ENCODE peak calls at places on chromosomes 16 and 17, in four cellular contexts. One of them, this sample, is unnamed.

GRCh38 chr17:46193246-46193625 is at the start of gene KANSL1:
- DNase-seq in GM12878: no peak
- DNase-seq in GM12891: peak
- DNase-seq in K562: peak
- DNase-seq in this sample: peak

GRCh38 chr16:31477220-31478216 is 5.4 kb upstream of the SLC5A2 start:
- DNase-seq in GM12891: peak
- DNase-seq in K562: peak
- DNase-seq in GM12878: no peak
- DNase-seq in this sample: no peak

GRCh38 chr17:79263191-79263590 is 188.6 kb downstream of the ENGASE start:
- DNase-seq in GM12878: no peak
- DNase-seq in K562: no peak
- DNase-seq in GM12891: no peak
- DNase-seq in this sample: no peak

GRCh38 chr17:47882247-47882646 is 13.8 kb upstream of the SP2 start:
- DNase-seq in GM12878: no peak
- DNase-seq in K562: no peak
- DNase-seq in GM12891: no peak
- DNase-seq in this sample: no peak

GRCh38 chr17:81046131-81046769 is 11.3 kb downstream of the BAIAP2 start:
- DNase-seq in K562: no peak
- DNase-seq in GM12878: no peak
- DNase-seq in GM12891: no peak
- DNase-seq in this sample: no peak

GRCh38 chr16:81466351-81466960 is 21.8 kb downstream of the CMIP start:
- DNase-seq in K562: no peak
- DNase-seq in GM12878: no peak
- DNase-seq in GM12891: no peak
- DNase-seq in this sample: no peak

GRCh38 chr17:81448442-81448841 is 53.2 kb downstream of the BAHCC1 start:
- DNase-seq in K562: no peak
- DNase-seq in GM12878: no peak
- DNase-seq in GM12891: no peak
- DNase-seq in this sample: no peak

GRCh38 chr16:83513006-83513755 is 294.6 kb upstream of the HSBP1 start:
- DNase-seq in K562: no peak
- DNase-seq in GM12891: no peak
- DNase-seq in GM12878: no peak
- DNase-seq in this sample: no peak

GRCh38 chr17:50564916-50565315 is 4.4 kb downstream of the CACNA1G start:
- DNase-seq in K562: no peak
- DNase-seq in GM12891: no peak
- DNase-seq in GM12878: no peak
- DNase-seq in this sample: peak

GRCh38 chr16:57761301-57761700 is 25.7 kb downstream of the KATNB1 start:
- DNase-seq in GM12878: no peak
- DNase-seq in GM12891: no peak
- DNase-seq in K562: no peak
- DNase-seq in this sample: no peak
- TF ChIP-seq SPI1 in GM12878: no peak
- TF ChIP-seq SPI1 in GM12891: no peak
- TF ChIP-seq SPI1 in K562: no peak
- TF ChIP-seq SPI1 in this sample: no peak

GRCh38 chr17:10029129-10029528 is 124.1 kb upstream of the RCVRN start:
- DNase-seq in GM12878: no peak
- DNase-seq in K562: no peak
- DNase-seq in GM12891: no peak
- DNase-seq in this sample: no peak

GRCh38 chr17:10032142-10032541 is 127.1 kb upstream of the RCVRN start:
- DNase-seq in GM12878: no peak
- DNase-seq in K562: no peak
- DNase-seq in GM12891: no peak
- DNase-seq in this sample: no peak

GRCh38 chr17:10033449-10033848 is 128.4 kb upstream of the RCVRN start:
- DNase-seq in GM12878: no peak
- DNase-seq in GM12891: no peak
- DNase-seq in K562: no peak
- DNase-seq in this sample: no peak

GRCh38 chr17:10031606-10032005 is 126.5 kb upstream of the RCVRN start:
- DNase-seq in K562: no peak
- DNase-seq in GM12878: no peak
- DNase-seq in GM12891: no peak
- DNase-seq in this sample: no peak

GRCh38 chr17:10031102-10031501 is 126.0 kb upstream of the RCVRN start:
- DNase-seq in GM12891: no peak
- DNase-seq in K562: no peak
- DNase-seq in GM12878: no peak
- DNase-seq in this sample: no peak
- TF ChIP-seq SPI1 in GM12891: no peak
- TF ChIP-seq SPI1 in K562: no peak
- TF ChIP-seq SPI1 in GM12878: no peak
- TF ChIP-seq SPI1 in this sample: no peak

DNA sequence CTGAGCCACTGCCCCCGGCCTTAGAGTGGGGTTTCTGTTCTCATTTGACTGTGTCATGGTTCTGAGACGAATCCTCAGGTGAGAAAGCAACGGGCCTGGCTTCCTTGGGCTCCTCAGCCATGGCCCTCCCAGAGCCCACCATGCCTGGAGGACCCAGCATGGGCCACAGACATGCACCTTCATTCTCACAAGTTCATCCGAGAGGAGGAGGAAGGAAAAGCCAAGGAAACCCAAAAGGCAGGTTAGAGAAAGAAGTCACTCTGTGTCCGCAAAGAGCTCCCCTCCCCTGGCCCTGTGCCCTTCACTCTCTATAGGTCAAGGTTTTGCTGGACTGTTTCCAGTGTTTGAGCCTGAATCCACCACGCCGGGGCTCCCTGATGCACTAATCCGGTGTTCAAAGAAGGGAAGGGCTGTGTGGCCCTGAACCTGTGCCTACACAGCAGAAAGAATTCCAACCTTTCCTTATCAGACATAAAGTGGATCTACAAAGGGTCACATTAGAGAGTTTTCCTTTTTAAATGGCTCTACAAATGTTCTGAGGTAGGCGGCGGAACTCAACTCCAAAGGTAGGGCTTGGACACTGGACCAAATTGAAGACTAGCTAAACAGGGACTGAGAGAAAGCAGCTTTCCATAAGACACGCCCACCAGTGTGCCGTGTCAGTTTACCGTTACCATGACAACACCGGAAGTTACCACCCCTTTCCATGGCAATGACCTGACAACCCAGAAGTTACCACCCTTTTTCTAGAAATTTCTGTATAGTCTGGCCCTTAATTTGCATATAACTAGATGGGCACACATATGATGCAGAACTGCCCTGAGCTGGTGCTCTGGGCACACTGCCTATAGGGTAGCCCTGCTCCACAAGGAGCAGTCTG is 15.9 kb upstream of the PECAM1 start:
- DNase-seq in GM12891: no peak
- DNase-seq in K562: peak
- DNase-seq in GM12878: no peak
- DNase-seq in this sample: peak
- TF ChIP-seq SPI1 in GM12891: no peak
- TF ChIP-seq SPI1 in K562: no peak
- TF ChIP-seq SPI1 in GM12878: no peak
- TF ChIP-seq SPI1 in this sample: no peak

DNA sequence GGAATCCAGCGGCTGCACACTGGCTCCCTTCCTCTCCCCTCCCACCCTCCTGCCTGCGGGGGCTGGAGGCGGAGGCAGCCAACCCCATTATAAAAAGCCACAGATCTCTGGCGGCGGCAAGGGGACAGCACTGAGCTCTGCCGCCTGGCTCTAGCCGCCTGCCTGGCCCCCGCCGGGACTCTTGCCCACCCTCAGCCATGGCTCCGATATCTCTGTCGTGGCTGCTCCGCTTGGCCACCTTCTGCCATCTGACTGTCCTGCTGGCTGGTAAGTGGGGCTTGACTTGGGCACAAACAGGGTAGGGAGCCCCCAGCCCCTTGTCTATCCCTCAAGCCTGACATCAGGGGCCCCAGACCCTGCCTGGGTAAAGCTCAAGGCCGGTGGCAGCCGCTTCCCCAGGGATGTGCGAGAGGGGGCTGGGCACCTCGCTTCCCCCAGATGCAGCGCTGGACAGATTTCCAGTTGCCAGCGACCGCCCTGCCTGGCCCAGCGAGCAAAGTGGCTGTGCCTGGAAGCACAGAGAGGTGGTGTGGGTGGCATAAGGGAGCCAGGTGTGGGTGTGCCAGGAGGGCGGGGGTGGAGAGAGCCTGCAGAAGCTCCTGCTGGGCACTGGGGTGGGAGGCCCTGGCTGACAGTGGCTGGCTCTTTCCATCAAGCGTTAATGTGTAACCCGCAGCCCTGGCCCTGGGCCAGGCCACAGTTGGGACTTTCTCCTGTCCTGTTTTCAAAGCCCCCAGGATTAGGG is at the start of gene CX3CL1:
- DNase-seq in GM12878: no peak
- DNase-seq in K562: no peak
- DNase-seq in GM12891: no peak
- DNase-seq in this sample: no peak
- TF ChIP-seq SPI1 in GM12878: no peak
- TF ChIP-seq SPI1 in K562: no peak
- TF ChIP-seq SPI1 in GM12891: no peak
- TF ChIP-seq SPI1 in this sample: no peak

GRCh38 chr16:62965831-62966230 is 929.6 kb upstream of the CDH8 start:
- DNase-seq in GM12891: no peak
- DNase-seq in GM12878: no peak
- DNase-seq in K562: no peak
- DNase-seq in this sample: no peak

GRCh38 chr16:62967606-62968005 is 931.4 kb upstream of the CDH8 start:
- DNase-seq in GM12891: no peak
- DNase-seq in K562: no peak
- DNase-seq in GM12878: no peak
- DNase-seq in this sample: no peak

GRCh38 chr16:62963846-62964245 is 927.6 kb upstream of the CDH8 start:
- DNase-seq in GM12891: no peak
- DNase-seq in K562: no peak
- DNase-seq in GM12878: no peak
- DNase-seq in this sample: no peak

DNA sequence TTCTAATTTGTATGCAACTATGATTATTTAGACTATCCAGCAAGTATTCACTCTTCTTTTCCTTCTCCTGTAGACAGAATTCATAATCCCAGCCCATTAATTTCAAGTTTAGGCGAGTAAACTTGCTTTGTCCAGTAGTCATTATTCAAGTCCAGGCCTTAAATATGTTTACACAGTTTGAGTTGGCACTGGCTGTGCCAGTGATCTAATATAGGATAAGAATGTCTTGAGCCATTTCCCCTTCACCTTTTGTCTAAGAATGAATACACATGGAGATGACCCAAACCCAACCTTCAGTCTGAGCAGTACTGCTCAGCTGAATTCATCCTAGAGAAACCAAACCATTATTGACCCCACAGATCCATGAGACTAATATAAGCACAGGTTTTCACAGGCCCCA is 930.4 kb upstream of the CDH8 start:
- DNase-seq in GM12891: no peak
- DNase-seq in GM12878: no peak
- DNase-seq in K562: no peak
- DNase-seq in this sample: no peak
- TF ChIP-seq SPI1 in GM12891: no peak
- TF ChIP-seq SPI1 in GM12878: no peak
- TF ChIP-seq SPI1 in K562: no peak
- TF ChIP-seq SPI1 in this sample: no peak

GRCh38 chr16:79628501-79628975 is 28.0 kb upstream of the MAF start:
- DNase-seq in GM12891: peak
- DNase-seq in GM12878: peak
- DNase-seq in K562: no peak
- DNase-seq in this sample: no peak
- TF ChIP-seq SPI1 in GM12891: no peak
- TF ChIP-seq SPI1 in GM12878: no peak
- TF ChIP-seq SPI1 in K562: no peak
- TF ChIP-seq SPI1 in this sample: no peak

GRCh38 chr16:12090162-12090552 is 113.6 kb downstream of the SNX29 start:
- DNase-seq in K562: no peak
- DNase-seq in GM12891: no peak
- DNase-seq in GM12878: no peak
- DNase-seq in this sample: no peak

GRCh38 chr16:12091569-12092346 is 115.2 kb downstream of the SNX29 start:
- DNase-seq in GM12891: no peak
- DNase-seq in GM12878: no peak
- DNase-seq in K562: no peak
- DNase-seq in this sample: no peak

GRCh38 chr16:12086861-12087260 is 110.3 kb downstream of the SNX29 start:
- DNase-seq in GM12891: no peak
- DNase-seq in K562: no peak
- DNase-seq in GM12878: no peak
- DNase-seq in this sample: no peak

GRCh38 chr16:12087901-12088364 is 111.4 kb downstream of the SNX29 start:
- DNase-seq in K562: no peak
- DNase-seq in GM12891: no peak
- DNase-seq in GM12878: no peak
- DNase-seq in this sample: no peak

DNA sequence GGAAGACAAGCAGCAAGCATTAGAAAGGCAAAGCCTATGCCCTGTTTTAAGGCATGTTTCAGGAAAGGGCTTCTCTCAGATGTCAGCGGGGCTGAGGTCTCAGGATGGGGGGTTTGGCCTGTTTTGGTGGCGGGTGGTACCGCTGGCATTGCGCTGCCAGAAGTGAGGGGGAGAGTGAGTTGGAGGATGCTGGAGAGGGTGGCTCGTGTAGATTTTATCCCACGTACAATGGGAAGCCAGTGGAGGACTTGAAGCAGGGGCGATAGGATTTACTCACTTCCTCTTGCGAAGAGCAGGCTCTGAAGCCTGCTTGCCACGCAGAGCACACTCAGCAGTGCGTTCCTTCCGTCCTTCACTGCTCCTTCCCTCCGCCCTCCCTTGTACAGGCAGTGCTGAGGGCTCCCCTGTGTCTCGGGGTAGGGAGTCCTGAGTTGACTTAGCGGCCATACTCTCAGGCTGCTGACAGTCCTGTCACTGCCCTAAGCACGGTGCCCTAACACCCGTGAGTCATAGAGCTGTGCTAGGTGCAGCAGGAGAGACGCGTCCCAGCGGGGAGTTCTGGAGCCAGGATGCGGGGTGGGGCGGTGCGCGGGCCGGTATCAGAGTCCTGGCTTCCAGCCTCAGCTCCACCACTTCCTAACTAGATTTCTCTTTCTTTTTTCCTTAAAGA is 113.1 kb downstream of the SNX29 start:
- DNase-seq in GM12891: peak
- DNase-seq in K562: peak
- DNase-seq in GM12878: no peak
- DNase-seq in this sample: peak
- TF ChIP-seq SPI1 in GM12891: peak
- TF ChIP-seq SPI1 in K562: peak
- TF ChIP-seq SPI1 in GM12878: peak
- TF ChIP-seq SPI1 in this sample: peak

This sample was measured in HL-60.